ENCODE peak calls at places on chromosomes 13 and 19, in four cellular contexts. J is cardiac fibroblast, R is uterus, B is psoas muscle. A is an unnamed sample.
A peak's percentile ranks its signal among the peaks of the same experiment; 100 is the strongest.

GRCh38 chr13:24180743-24181384 is 20.3 kb downstream of the SPATA13 start:
- DNase-seq in B (no peak), R (no peak), J (peak; percentile 49), A (peak; percentile 58)

GRCh38 chr13:34107814-34108213 is 289.9 kb downstream of the RFC3 start:
- DNase-seq in B (no peak), J (peak; percentile 48), R (no peak), A (peak; percentile 12)

GRCh38 chr19:49150106-49150943 is 4.9 kb downstream of the HRC start:
- DNase-seq in B (peak; percentile 90), R (peak; percentile 75), J (peak; percentile 78), A (peak; percentile 84)

GRCh38 chr13:51246411-51247298 is 24.5 kb downstream of the FAM124A start:
- DNase-seq in J (no peak), R (no peak), B (no peak), A (no peak)

GRCh38 chr19:4415352-4415751 is 12.9 kb downstream of the CHAF1A start:
- DNase-seq in J (no peak), B (no peak), R (no peak), A (no peak)

GRCh38 chr19:55069137-55069858 is 6.3 kb upstream of the RDH13 start:
- DNase-seq in R (no peak), B (peak; percentile 56), J (peak; percentile 28), A (peak; percentile 30)

GRCh38 chr19:18768997-18769891 is 21.9 kb downstream of the COMP start:
- DNase-seq in R (no peak), J (no peak), B (no peak), A (no peak)

GRCh38 chr13:50686547-50686946 is 156.9 kb downstream of the DLEU7 start:
- DNase-seq in J (no peak), R (no peak), B (no peak), A (no peak)

GRCh38 chr13:99067160-99067985 is 89.5 kb upstream of the DOCK9 start:
- DNase-seq in J (peak; percentile 91), R (no peak), B (no peak), A (peak; percentile 73)

GRCh38 chr19:7862413-7862951 is 11.7 kb downstream of the PRR36 start:
- DNase-seq in R (no peak), B (peak; percentile 72), J (peak; percentile 26), A (peak; percentile 55)

GRCh38 chr19:21835429-21835809 is 563 bp downstream of the ZNF43 start:
- DNase-seq in B (no peak), J (no peak), R (no peak), A (no peak)

GRCh38 chr13:102710261-102710679 is 15.4 kb upstream of the METTL21C start:
- DNase-seq in J (peak; percentile 14), B (no peak), R (peak; percentile 19), A (no peak)

GRCh38 chr13:98972627-98973026 is 5.2 kb downstream of the DOCK9 start:
- DNase-seq in J (peak; percentile 64), R (no peak), B (no peak), A (peak; percentile 74)

GRCh38 chr13:32639502-32640105 is 53.4 kb downstream of the PDS5B start:
- DNase-seq in J (peak; percentile 81), R (peak; percentile 63), B (peak; percentile 65), A (peak; percentile 72)

GRCh38 chr13:100209857-100210580 is 121.1 kb downstream of the PCCA start:
- DNase-seq in R (no peak), J (peak; percentile 75), B (no peak), A (peak; percentile 75)

GRCh38 chr19:19405919-19406877 is 723 bp downstream of the GATAD2A start:
- DNase-seq in R (peak; percentile 43), J (peak; percentile 64), B (peak; percentile 72), A (peak; percentile 51)

GRCh38 chr19:50046649-50047503 is 21.1 kb downstream of the ZNF473 start:
- DNase-seq in R (no peak), J (peak; percentile 28), B (peak; percentile 65), A (no peak)

GRCh38 chr13:47546265-47546962 is 454.7 kb downstream of the SUCLA2 start:
- DNase-seq in R (no peak), J (no peak), B (no peak), A (no peak)

GRCh38 chr19:5001547-5002131 is 32.7 kb downstream of the KDM4B start:
- DNase-seq in R (no peak), B (no peak), J (peak; percentile 71), A (peak; percentile 67)

GRCh38 chr19:48332662-48333466 is 7.5 kb downstream of the EMP3 start:
- DNase-seq in B (peak; percentile 97), J (peak; percentile 98), R (peak; percentile 96), A (peak; percentile 98)

GRCh38 chr13:113638806-113639205 is 19.2 kb downstream of the ATP4B start:
- DNase-seq in J (no peak), R (no peak), B (no peak), A (no peak)

GRCh38 chr19:40611096-40611495 is 9.9 kb downstream of the LTBP4 start:
- DNase-seq in R (no peak), B (no peak), J (no peak), A (no peak)

GRCh38 chr19:14476663-14477401 is 1.7 kb upstream of the PTGER1 start:
- DNase-seq in B (no peak), R (peak; percentile 47), J (peak; percentile 45), A (peak; percentile 59)

GRCh38 chr13:106534844-106535551 is 464 bp downstream of the EFNB2 start:
- DNase-seq in B (peak; percentile 72), J (peak; percentile 35), R (no peak), A (peak; percentile 47)

GRCh38 chr19:48053856-48054255 is 10.0 kb upstream of the CABP5 start:
- DNase-seq in R (no peak), J (no peak), B (no peak), A (no peak)

GRCh38 chr13:76884167-76884566 is 2.0 kb downstream of the KCTD12 start:
- DNase-seq in J (peak; percentile 53), R (peak; percentile 50), B (peak; percentile 54), A (peak; percentile 30)

GRCh38 chr13:97757807-97758206 is 195.7 kb upstream of the IPO5 start:
- DNase-seq in R (no peak), B (no peak), J (peak; percentile 60), A (no peak)

GRCh38 chr13:112690242-112690943 is 555 bp downstream of the ATP11A start:
- DNase-seq in J (peak; percentile 31), B (peak; percentile 73), R (peak; percentile 42), A (peak; percentile 26)

GRCh38 chr19:10070730-10071446 is 15.2 kb upstream of the SHFL start:
- DNase-seq in R (no peak), B (peak; percentile 40), J (no peak), A (no peak)

GRCh38 chr19:10078329-10078728 is 7.8 kb upstream of the SHFL start:
- DNase-seq in B (no peak), J (no peak), R (no peak), A (no peak)

GRCh38 chr19:10079031-10079453 is 7.1 kb upstream of the SHFL start:
- DNase-seq in R (no peak), J (no peak), B (no peak), A (no peak)

GRCh38 chr19:10076535-10076934 is 9.6 kb upstream of the SHFL start:
- DNase-seq in B (no peak), R (no peak), J (no peak), A (no peak)

GRCh38 chr19:10074153-10074552 is 12.0 kb upstream of the SHFL start:
- DNase-seq in B (no peak), J (peak; percentile 63), R (no peak), A (no peak)
- TF ChIP-seq CTCF in B (peak; percentile 11), J (peak; percentile 43), R (no peak), A (peak; percentile 30)

GRCh38 chr13:109989155-109989554 is 202.8 kb upstream of the IRS2 start:
- DNase-seq in R (no peak), B (no peak), J (peak; percentile 60), A (peak; percentile 76)
- H3K4me3 ChIP-seq in R (no peak overlapping the region), B (no peak overlapping the region), J (no peak overlapping the region), A (no peak overlapping the region)

DNA sequence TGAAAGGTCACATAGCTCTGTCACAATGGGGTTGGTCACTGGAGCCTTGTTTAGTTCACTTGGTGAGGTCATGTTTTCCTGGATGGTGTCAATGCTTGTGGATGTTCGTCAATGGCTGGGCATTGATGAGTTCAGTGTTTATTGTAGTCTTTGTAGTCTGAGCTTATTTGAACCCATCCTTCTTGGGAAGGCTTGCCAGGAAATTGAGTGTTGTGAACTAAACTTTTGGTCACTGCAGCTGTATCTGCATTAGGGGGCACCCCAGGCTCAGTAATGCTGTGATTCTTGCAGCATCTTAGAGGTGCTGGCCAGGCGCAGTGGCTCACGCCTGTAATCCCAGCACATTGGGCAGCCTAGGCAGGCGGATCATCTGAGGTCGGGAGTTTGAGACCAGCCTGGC is 22.0 kb downstream of the BLOC1S3 start:
- DNase-seq in R (peak; percentile 30), B (no peak), J (peak; percentile 43), A (peak; percentile 31)
- TF ChIP-seq CTCF in R (peak; percentile 38), B (peak; percentile 38), J (peak; percentile 21), A (peak; percentile 27)

DNA sequence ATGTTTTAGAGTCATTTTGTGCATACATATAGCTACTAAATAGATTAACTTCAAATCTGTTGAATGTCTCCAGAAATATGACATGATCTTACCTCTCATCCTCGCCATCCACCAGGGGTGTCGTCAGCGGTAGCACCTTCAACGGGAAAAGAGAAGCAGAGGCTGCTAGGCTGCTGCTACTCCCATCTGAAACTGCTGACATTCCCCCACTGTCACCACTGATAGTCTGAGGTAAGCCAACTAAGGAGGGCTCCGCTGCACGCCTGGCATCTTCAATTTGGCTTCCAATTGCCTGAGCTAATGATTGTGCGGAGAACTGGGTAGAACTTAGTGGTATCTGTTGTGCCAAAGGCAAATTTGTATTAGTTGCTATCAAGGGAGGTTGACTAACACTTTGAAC is 3.1 kb downstream of the TSC22D1 start:
- DNase-seq in J (no peak), R (no peak), B (no peak), A (no peak)
- H3K4me3 ChIP-seq in J (no peak overlapping the region), R (no peak overlapping the region), B (peak overlapping the region; percentile 90), A (peak overlapping the region; percentile 77)

DNA sequence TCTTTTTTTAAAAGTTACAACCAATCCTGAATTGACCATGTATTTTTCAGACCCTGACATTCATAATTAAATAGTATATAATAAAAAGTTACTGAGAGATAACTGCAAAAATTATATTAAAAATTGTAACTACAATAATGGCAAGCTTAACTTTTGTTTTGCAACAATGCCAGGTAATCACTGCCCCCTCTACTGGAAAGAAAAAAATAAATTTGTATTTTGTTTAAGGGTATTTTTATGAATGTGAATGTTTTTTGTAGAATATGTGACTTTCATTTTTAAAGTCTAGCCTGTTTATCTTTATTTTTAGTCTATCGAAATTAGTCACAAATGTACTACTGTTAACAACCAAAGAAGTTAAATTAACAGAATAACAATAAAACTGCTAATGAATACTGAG is 21.7 kb downstream of the MRPS31 start:
- DNase-seq in R (no peak), B (no peak), J (peak; percentile 4), A (no peak)
- TF ChIP-seq CTCF in R (no peak), B (no peak), J (no peak), A (peak; percentile 16)